ENCODE peak calls at places on chromosomes 7 and 10, in six cellular contexts. S is HepG2, D is H1, R is HCT116, W is NT2/D1, Y is GM12878. J is an unnamed sample.

GRCh38 chr10:69456880-69457693 is 5.8 kb downstream of the TSPAN15 start:
- DNase-seq in S (no peak), D (no peak), R (no peak), W (no peak), Y (no peak), J (no peak)

GRCh38 chr7:11831727-11832495 is at the start of gene THSD7A:
- DNase-seq in S (peak), D (peak), R (no peak), W (peak), Y (no peak), J (no peak)

GRCh38 chr10:24449334-24449740 is 240.4 kb downstream of the KIAA1217 start:
- DNase-seq in S (no peak), D (no peak), R (no peak), W (no peak), Y (no peak), J (no peak)

GRCh38 chr7:120089968-120090367 is 183.0 kb upstream of the KCND2 start:
- DNase-seq in S (peak), D (no peak), R (peak), W (no peak), Y (no peak), J (peak)

GRCh38 chr7:140209866-140210609 is 33.3 kb upstream of the KDM7A start:
- DNase-seq in S (no peak), D (no peak), R (no peak), W (no peak), Y (peak), J (no peak)

GRCh38 chr10:61897671-61898434 is 3.6 kb upstream of the ARID5B start:
- DNase-seq in S (no peak), D (no peak), R (no peak), W (no peak), Y (no peak), J (peak)

GRCh38 chr7:149166630-149167352 is 19.5 kb downstream of the ZNF398 start:
- DNase-seq in S (no peak), D (no peak), R (no peak), W (no peak), Y (no peak), J (no peak)

GRCh38 chr10:108521827-108522503 is 1357.5 kb upstream of the SORCS1 start:
- DNase-seq in S (no peak), D (no peak), R (no peak), W (no peak), Y (no peak), J (no peak)

GRCh38 chr10:30963994-30964930 is 67.4 kb downstream of the ZNF438 start:
- DNase-seq in S (no peak), D (no peak), R (no peak), W (no peak), Y (no peak), J (no peak)

GRCh38 chr7:44108768-44109750 is 4.9 kb downstream of the AEBP1 start:
- DNase-seq in S (no peak), D (no peak), R (no peak), W (no peak), Y (no peak), J (peak)

GRCh38 chr10:129517680-129518057 is 50.6 kb downstream of the MGMT start:
- DNase-seq in S (no peak), D (no peak), R (no peak), W (no peak), Y (peak), J (no peak)

GRCh38 chr10:27285093-27285492 is 44.5 kb upstream of the ACBD5 start:
- DNase-seq in S (peak), D (no peak), R (peak), W (no peak), Y (no peak), J (peak)

GRCh38 chr10:21944727-21945386 is 58.7 kb downstream of the DNAJC1 start:
- DNase-seq in S (no peak), D (no peak), R (no peak), W (no peak), Y (no peak), J (no peak)

GRCh38 chr7:420142-421055 is 99.2 kb downstream of the PDGFA start:
- DNase-seq in S (no peak), D (peak), R (no peak), W (no peak), Y (no peak), J (no peak)

GRCh38 chr7:26865094-26865388 is 651 bp upstream of the SKAP2 start:
- DNase-seq in S (no peak), D (no peak), R (no peak), W (no peak), Y (no peak), J (peak)

GRCh38 chr10:132412316-132413192 is 15.6 kb downstream of the PWWP2B start:
- DNase-seq in S (no peak), D (no peak), R (no peak), W (no peak), Y (no peak), J (peak)

GRCh38 chr7:113142385-113143119 is 24.2 kb upstream of the SMIM30 start:
- DNase-seq in S (no peak), D (no peak), R (no peak), W (no peak), Y (peak), J (no peak)

GRCh38 chr10:8596929-8597472 is 542.5 kb downstream of the GATA3 start:
- DNase-seq in S (no peak), D (no peak), R (no peak), W (no peak), Y (no peak), J (no peak)

GRCh38 chr10:107157071-107157470 is 7.4 kb downstream of the SORCS1 start:
- DNase-seq in S (no peak), D (no peak), R (no peak), W (no peak), Y (no peak), J (no peak)

GRCh38 chr10:14325325-14325955 is 5.3 kb downstream of the FRMD4A start:
- DNase-seq in S (peak), D (peak), R (peak), W (peak), Y (no peak), J (peak)

DNA sequence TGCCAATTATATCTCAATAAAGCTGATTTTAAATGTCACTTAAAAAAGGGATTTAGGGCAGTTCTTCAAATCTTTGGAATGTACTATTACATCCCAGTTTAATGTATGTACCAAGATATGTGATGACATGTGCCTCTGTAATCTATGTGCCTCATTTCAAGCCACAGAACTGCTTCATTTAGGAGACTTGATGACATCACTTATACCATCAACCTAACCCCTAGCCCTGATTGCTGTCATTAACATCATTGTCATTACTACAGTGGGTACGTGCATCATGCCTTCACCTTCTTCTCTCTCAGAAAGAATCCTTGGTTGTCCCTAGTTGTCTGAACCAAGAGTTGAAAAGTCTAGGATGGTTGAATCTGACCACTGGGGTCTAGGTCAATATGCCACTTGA is 134.3 kb upstream of the RAB11FIP2 start:
- DNase-seq in S (no peak), D (no peak), R (no peak), W (no peak), Y (no peak), J (no peak)
- TF ChIP-seq ZNF274 in S (no peak), D (no peak), R (no peak), W (no peak), Y (no peak), J (no peak)

DNA sequence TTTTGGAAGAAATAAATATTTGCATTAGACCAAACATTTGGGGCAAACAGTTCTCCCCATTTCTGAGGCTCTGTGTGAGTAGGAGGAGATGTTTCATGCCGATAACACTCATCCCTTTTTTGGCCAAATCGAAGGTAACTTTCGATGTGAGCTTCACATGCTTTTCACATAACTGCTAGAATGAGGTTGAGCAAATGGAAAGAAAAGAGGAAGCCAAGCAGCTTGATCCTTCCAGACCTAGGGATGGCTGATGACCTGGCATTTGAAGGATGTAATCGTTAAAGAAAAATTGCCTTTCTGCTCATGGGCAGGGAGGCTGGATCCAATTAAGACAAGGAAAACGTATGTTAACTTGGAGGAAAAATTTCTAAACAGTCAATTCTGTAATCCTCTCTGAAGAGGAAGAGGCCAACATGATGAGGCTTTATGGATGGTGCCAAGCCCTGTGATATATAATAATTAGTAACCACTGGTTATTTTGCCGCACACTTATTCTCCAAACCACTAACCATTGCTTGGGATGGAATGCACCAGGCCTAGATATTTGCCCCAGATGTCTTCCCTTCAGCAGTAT is 12.5 kb downstream of the GRK5 start:
- DNase-seq in S (no peak), D (no peak), R (no peak), W (no peak), Y (no peak), J (no peak)
- TF ChIP-seq ZNF274 in S (no peak), D (no peak), R (no peak), W (no peak), Y (no peak), J (no peak)

GRCh38 chr7:17660116-17660515 is 280.2 kb downstream of the SNX13 start:
- DNase-seq in S (no peak), D (no peak), R (no peak), W (no peak), Y (no peak), J (no peak)

GRCh38 chr7:17665029-17665428 is 275.3 kb downstream of the SNX13 start:
- DNase-seq in S (no peak), D (no peak), R (no peak), W (no peak), Y (no peak), J (no peak)

GRCh38 chr7:17661982-17662585 is 278.2 kb downstream of the SNX13 start:
- DNase-seq in S (no peak), D (no peak), R (no peak), W (peak), Y (no peak), J (no peak)

GRCh38 chr7:17659126-17659525 is 281.2 kb downstream of the SNX13 start:
- DNase-seq in S (no peak), D (no peak), R (no peak), W (no peak), Y (no peak), J (no peak)

DNA sequence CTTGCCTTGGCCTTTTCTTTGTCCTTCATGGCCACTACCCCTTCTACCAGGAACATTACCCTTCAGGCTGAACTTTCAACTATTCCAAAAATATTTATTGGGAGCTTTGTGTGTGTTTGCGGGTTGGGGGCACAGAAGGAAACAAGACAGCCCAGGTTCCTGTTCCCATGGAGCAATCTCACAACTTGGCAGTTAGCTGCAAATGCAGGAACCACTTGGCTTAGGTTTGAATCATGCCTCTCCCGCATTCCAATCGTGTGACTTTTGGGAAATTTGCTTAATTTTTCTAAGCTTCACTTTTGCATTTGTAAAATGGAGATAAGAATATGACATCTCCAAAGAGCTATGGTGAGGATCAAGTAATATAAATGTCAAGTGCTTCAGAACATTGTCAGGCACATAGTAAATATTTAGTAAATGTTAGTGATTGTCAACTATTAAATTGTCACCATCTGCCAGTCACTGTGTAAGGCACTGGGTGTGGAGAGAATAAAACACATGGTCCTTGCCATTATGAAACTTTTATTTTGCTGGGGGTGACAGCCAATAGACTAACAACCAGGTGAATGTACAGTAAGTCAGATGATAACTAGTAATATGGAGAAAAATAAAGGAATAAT is 277.1 kb downstream of the SNX13 start:
- DNase-seq in S (no peak), D (no peak), R (no peak), W (no peak), Y (no peak), J (no peak)
- TF ChIP-seq ZNF274 in S (no peak), D (no peak), R (no peak), W (no peak), Y (no peak), J (no peak)

DNA sequence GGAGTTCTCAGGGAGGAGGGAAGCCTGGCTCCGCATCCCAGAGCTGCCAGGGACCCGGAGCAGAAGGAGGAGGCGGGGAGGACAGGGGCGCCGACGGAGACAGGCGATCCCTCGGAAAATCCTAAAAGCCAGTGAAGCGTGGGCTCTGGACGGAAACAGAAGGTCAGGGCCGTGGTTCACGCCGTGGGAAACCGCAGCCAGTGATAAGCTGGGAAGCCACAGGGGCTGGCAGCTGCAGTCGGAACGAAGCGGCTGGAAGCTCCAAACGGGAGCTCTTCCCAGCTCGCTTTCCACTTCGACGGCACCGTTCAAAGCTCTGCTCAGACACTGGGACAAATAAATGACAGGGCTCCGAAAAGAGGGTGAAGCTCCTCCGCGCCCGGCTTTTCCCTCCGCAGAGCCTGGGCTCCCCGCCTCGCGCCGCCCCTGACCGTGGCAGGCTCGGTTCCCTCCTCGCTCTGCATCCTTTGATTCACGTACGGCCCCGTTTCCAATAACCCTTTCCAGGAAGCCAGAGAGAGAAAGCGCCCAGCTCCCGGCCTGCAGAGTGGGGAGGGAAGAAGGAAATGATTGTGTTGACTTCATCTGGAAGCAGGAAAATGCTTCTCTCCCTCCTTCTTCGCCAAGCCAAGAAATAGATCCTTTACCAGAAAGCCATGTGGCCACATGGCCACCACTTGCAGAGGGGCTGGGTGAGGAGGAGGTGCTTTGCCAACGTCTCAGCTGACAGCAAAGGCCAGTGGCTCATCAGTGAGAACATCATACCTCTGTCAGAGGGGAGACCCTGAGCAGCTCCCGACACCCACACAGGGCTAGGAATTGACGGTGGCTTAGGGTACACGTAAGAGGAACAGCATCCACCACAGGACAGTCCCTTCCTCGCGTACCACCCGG is 57.4 kb downstream of the ADRB1 start:
- DNase-seq in S (no peak), D (peak), R (no peak), W (no peak), Y (no peak), J (no peak)
- TF ChIP-seq ZNF274 in S (no peak), D (no peak), R (no peak), W (no peak), Y (no peak), J (no peak)

GRCh38 chr10:122669045-122669444 is 30.6 kb downstream of the C10orf120 start:
- DNase-seq in S (no peak), D (no peak), R (no peak), W (no peak), Y (no peak), J (no peak)
- TF ChIP-seq ZNF274 in S (no peak), D (no peak), R (no peak), W (no peak), Y (no peak), J (no peak)

DNA sequence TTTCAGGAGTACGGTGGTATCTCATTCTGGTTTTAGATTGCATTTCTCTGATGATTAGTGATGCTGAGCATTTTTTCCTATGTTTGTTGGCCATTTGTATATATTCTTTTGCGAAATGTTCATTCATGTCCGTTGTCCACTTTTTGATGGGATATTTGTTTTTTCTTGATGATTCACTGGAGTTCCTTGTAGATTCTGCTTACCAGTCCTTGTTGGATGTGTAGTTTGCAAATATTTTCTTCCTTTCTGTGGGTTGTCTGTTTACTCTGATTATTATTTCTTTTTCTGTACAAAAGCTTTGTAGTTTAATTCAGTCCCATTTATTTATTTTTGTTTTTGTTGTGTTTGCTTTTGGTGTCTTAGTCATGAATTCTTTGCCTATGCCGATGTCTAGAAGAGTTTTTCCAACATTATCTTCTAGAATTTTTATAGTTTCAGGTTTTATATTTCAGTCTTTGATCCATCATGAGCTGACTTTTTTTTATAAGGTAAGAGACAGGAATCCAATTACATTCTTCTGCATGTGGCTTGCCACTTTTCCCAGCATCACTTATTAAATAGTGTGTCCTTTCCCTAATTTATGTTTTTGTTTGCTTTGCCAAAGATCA is 320.5 kb downstream of the MAGI2 start:
- DNase-seq in S (peak), D (no peak), R (no peak), W (no peak), Y (no peak), J (no peak)
- TF ChIP-seq ZNF274 in S (no peak), D (no peak), R (no peak), W (no peak), Y (no peak), J (no peak)

GRCh38 chr7:157010588-157011332 is at the start of gene MNX1:
- DNase-seq in S (peak), D (peak), R (peak), W (peak), Y (no peak), J (peak)
- TF ChIP-seq ZNF274 in S (no peak), D (no peak), R (no peak), W (no peak), Y (no peak), J (no peak)

GRCh38 chr10:100485841-100486495 is 23.2 kb downstream of the WNT8B start:
- DNase-seq in S (no peak), D (peak), R (no peak), W (peak), Y (no peak), J (no peak)

GRCh38 chr10:100482181-100482833 is 19.5 kb downstream of the WNT8B start:
- DNase-seq in S (peak), D (peak), R (peak), W (peak), Y (no peak), J (peak)

GRCh38 chr10:100485336-100485735 is 22.5 kb downstream of the WNT8B start:
- DNase-seq in S (no peak), D (peak), R (no peak), W (no peak), Y (no peak), J (no peak)

GRCh38 chr10:100482834-100483185 is 20.0 kb downstream of the WNT8B start:
- DNase-seq in S (no peak), D (no peak), R (no peak), W (no peak), Y (no peak), J (no peak)

DNA sequence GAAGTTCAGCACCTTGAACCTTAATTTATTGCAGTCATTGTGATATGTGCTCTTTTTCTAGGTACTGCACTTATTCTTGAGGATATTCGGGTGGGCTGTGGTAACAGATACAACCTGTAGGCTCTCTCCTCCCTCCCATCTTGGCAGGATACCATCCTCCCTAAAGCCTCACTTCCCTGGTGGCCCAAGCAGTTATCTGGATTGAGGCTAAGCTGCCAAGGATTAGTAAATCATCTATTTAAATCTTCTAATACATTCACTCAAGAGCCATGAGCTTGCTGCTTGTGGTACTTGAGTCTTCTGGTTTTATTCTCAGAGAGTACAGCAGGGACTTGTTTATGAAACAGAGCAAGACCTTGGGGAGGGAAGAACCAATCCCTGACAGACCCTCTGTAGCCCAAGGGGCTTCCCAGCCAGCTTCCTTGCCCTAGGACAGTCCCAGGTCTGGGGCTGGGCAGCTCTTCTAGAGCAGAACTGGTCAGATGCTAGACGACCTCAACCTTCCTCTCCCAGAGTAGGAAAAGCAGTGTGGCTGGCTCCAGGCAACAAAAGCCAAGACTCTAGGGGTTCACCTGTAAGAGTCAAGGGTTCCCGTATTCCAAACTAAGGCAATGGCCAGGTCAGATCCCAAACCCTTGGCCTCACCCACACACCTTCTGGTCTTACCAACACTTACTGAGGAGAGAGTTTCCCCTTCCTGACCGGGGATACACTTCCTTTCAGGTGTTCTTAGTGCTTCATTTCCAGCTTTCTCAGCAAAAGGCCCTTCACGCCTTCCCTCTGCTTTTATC is 21.3 kb downstream of the WNT8B start:
- DNase-seq in S (no peak), D (no peak), R (no peak), W (no peak), Y (no peak), J (no peak)
- TF ChIP-seq ZNF274 in S (no peak), D (no peak), R (no peak), W (no peak), Y (no peak), J (no peak)

J was measured in K562.